ENCODE peak calls at places on chromosomes 12 and 14, in nine cellular contexts. P is naive thymus-derived CD4-positive, alpha-beta T cell; F is GM23248; L is heart right ventricle; Z is HL-60; S is upper lobe of left lung; U is upper lobe of right lung; G is brain microvascular endothelial cell; E is dorsolateral prefrontal cortex. Y is an unnamed sample. For H3K27me3, the result is how much of the 10 kb centered on the place peaks cover.

GRCh38 chr12:89556976-89557375 is 31.1 kb upstream of the POC1B start:
- DNase-seq in G (no peak), U (no peak), S (no peak), E (no peak), F (no peak), Z (no peak), L (no peak), P (no peak), Y (no peak)

GRCh38 chr14:38201137-38201828 is 6.4 kb upstream of the SSTR1 start:
- DNase-seq in Z (no peak), E (no peak), S (no peak), P (no peak), G (no peak), F (peak), L (no peak), U (no peak), Y (no peak)

GRCh38 chr12:118334939-118335567 is 37.7 kb downstream of the TAOK3 start:
- DNase-seq in P (no peak), G (no peak), Z (peak), L (no peak), F (no peak), E (no peak), U (peak), S (peak), Y (no peak)

GRCh38 chr14:69716483-69717187 is 50.3 kb upstream of the SRSF5 start:
- DNase-seq in U (no peak), L (no peak), E (no peak), Z (peak), G (peak), P (no peak), F (peak), S (peak), Y (peak)

GRCh38 chr14:50000215-50001145 is 107.6 kb downstream of the ARF6 start:
- DNase-seq in F (peak), L (peak), G (peak), U (peak), E (no peak), P (peak), S (peak), Z (no peak), Y (peak)

GRCh38 chr14:103043257-103043893 is 14.0 kb downstream of the CDC42BPB start:
- DNase-seq in L (no peak), P (no peak), F (no peak), U (no peak), E (no peak), Z (no peak), G (no peak), S (no peak), Y (no peak)

GRCh38 chr14:60317609-60318008 is 68.6 kb downstream of the PPM1A start:
- DNase-seq in S (no peak), L (no peak), P (no peak), F (no peak), U (no peak), G (no peak), Z (no peak), E (no peak), Y (no peak)

GRCh38 chr14:68337279-68337678 is 455.6 kb downstream of the ZFP36L1 start:
- DNase-seq in S (no peak), U (no peak), G (no peak), F (no peak), E (no peak), P (no peak), L (no peak), Z (no peak), Y (no peak)

GRCh38 chr14:103382375-103382774 is 2.8 kb upstream of the MARK3 start:
- DNase-seq in G (peak), U (no peak), Z (peak), S (peak), P (no peak), L (no peak), E (no peak), F (peak), Y (no peak)

GRCh38 chr14:95413289-95414215 is 93.8 kb upstream of the CLMN start:
- DNase-seq in P (no peak), L (no peak), S (no peak), G (no peak), E (no peak), U (no peak), Z (no peak), F (peak), Y (no peak)

GRCh38 chr12:14928946-14929345 is 9.4 kb downstream of the ERP27 start:
- DNase-seq in L (no peak), F (no peak), P (no peak), Z (no peak), U (no peak), E (no peak), S (peak), G (no peak), Y (no peak)

GRCh38 chr12:60487284-60487683 is 891.5 kb downstream of the SLC16A7 start:
- DNase-seq in E (no peak), L (no peak), Z (no peak), S (no peak), U (no peak), P (no peak), F (no peak), G (no peak), Y (no peak)

GRCh38 chr12:91432079-91432478 is 249.5 kb upstream of the DCN start:
- DNase-seq in G (peak), Z (no peak), U (no peak), P (no peak), L (no peak), F (no peak), S (no peak), E (no peak), Y (no peak)

GRCh38 chr12:24364921-24365320 is 415.5 kb upstream of the SOX5 start:
- DNase-seq in P (no peak), G (no peak), Z (no peak), S (no peak), L (no peak), E (no peak), U (no peak), F (no peak), Y (no peak)

GRCh38 chr12:49346659-49347306 is at the start of gene DNAJC22:
- DNase-seq in Z (no peak), U (peak), F (peak), L (no peak), P (no peak), G (no peak), E (no peak), S (peak), Y (no peak)

GRCh38 chr12:49345840-49346658 is 639 bp upstream of the DNAJC22 start:
- DNase-seq in Z (no peak), E (no peak), U (peak), S (peak), F (peak), L (no peak), P (no peak), G (no peak), Y (no peak)

GRCh38 chr12:49349266-49349665 is 2.6 kb downstream of the DNAJC22 start:
- DNase-seq in Z (no peak), E (no peak), G (no peak), P (no peak), U (peak), L (no peak), F (no peak), S (peak), Y (no peak)

GRCh38 chr12:49347307-49348237 is 884 bp downstream of the DNAJC22 start:
- DNase-seq in F (peak), P (peak), E (peak), L (peak), U (peak), S (peak), Z (no peak), G (peak), Y (peak)

DNA sequence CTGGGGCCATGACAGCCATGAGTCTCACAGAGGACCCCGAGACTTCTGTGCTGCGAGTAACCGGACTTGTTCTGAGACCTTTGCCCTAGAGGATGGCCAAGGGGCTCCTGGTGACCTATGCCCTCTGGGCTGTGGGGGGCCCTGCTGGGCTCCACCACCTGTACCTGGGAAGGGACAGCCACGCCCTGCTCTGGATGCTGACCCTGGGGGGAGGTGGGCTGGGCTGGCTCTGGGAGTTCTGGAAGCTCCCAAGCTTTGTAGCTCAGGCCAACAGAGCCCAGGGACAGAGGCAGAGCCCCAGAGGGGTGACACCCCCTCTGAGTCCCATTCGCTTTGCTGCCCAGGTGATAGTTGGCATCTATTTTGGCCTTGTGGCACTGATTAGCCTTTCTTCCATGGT is 2.1 kb downstream of the DNAJC22 start:
- DNase-seq in P (no peak), G (no peak), U (peak), L (no peak), E (no peak), Z (no peak), F (no peak), S (peak), Y (no peak)
- H3K4me3 ChIP-seq in P (no peak), G (no peak), U (no peak), L (no peak), E (no peak), Z (no peak), F (no peak), S (no peak), Y (no peak)

DNA sequence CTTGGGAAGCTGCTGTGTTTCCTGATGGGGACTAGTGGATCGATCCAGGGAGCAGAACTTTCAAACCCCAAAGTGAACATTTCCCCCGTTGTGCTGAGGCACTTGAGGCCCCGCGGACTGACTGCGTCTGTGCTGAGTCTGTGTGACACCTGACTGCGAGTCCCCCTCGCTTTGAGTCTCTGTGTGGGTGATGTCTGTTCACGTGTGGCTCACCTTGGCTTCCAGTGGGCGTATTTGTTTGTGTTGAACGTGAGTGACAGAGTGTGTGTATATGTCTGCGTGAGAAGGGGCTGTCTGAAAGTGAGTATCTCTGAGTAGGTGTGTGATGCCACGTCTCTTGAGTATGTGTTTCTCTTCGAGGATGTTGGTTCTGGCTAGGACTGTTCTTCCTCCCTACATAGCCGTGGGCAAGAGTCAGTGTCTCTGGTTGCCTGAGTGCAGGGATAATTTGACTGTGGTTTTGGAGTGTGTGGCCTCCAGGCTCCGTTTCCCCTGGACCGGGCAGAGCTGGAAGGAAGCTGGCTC is 1.3 kb downstream of the TEAD4 start:
- DNase-seq in G (peak), P (no peak), E (no peak), L (no peak), F (peak), U (no peak), Z (no peak), S (no peak), Y (peak)
- H3K27me3 ChIP-seq in G (under half), P (under half), E (under half), L (under half), F (under half), U (under half), Z (under half), S (under half), Y (under half)

DNA sequence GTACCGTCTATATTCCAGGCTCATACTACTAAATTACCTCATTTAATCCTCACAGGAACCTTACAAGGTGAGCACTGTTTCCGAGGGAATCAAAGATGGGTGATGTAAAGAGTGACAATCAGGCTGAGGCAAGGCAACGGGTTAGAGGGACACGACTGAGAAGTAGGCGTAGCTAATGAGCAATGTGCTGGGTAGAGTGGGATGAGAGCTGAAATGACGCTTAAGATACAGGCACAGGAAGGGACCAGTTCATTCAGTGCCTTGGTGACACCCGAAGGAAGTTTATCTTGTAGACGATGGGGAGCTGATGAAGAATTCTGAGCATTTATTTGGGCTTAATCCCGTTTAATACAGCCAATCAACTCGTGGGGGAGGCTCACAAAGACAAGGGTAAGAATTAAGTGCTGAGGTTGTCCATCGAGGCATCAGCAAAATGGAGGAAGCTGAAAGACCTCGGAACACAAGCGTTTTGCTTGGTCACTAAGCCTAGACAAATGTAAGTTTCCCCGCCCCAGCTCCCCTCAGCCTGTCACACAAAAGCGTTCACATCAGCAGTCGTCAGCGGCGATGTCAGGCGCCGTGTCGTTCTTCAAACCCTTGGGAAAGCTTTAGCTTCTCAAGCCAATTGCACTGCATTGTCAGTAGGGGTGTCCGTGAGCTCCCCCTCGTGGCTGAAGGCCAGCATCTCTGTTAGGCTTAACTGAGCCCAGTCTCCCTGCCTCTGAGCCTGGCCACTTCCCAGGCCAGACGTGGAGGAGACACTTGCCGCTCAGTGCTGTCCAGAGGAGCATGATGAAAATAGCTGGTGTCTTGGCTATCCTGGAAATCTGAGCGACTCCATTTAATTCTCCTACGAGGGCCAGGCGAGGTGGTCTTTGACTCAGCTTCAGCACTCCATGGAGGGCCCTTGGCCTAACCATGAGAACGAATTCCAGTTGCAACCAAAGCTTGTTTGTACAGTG is 288.5 kb upstream of the G2E3 start:
- DNase-seq in E (peak), U (peak), F (peak), Z (peak), P (peak), S (peak), G (peak), L (peak), Y (peak)
- H3K4me3 ChIP-seq in E (peak), U (no peak), F (peak), Z (no peak), P (no peak), S (no peak), G (peak), L (peak), Y (no peak)

GRCh38 chr12:33438890-33439586 is 581 bp downstream of the SYT10 start:
- DNase-seq in U (peak), Z (no peak), S (no peak), G (no peak), L (no peak), P (no peak), E (no peak), F (peak), Y (peak)

GRCh38 chr12:33438025-33438772 is 1.4 kb downstream of the SYT10 start:
- DNase-seq in E (no peak), Z (no peak), U (no peak), L (no peak), S (no peak), P (no peak), G (no peak), F (no peak), Y (no peak)

GRCh38 chr12:33437598-33437997 is 2.0 kb downstream of the SYT10 start:
- DNase-seq in S (no peak), U (no peak), P (no peak), L (no peak), F (no peak), G (no peak), Z (no peak), E (no peak), Y (no peak)

GRCh38 chr12:33440477-33440876 is 858 bp upstream of the SYT10 start:
- DNase-seq in E (no peak), U (no peak), F (no peak), S (no peak), Z (no peak), L (no peak), P (no peak), G (no peak), Y (no peak)

DNA sequence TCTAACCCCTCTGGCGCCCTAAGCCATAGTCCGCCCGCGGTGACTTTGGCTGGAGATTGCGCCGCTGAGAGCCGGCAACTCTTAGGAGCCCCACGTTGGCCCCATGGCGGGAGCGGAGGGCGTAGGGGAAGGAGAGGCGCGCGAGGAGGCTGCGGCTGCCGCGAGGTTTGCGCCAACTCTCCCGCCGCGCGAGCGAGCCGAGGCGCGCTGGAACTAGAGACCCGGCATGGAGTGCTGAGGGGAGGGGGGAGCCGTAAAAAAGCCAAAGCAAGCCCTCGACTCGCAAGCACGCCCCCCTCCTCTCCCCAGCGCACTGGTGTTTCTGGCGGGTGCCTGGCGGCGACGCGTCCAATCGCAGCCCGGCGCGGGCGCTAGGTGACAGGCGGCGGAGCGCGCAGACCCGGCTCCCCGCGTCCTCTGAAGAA is at the start of gene SYT10:
- DNase-seq in U (peak), P (no peak), L (no peak), F (peak), E (no peak), G (no peak), Z (no peak), S (no peak), Y (peak)
- H3K27me3 ChIP-seq in U (under half), P (under half), L (half or more), F (under half), E (under half), G (under half), Z (under half), S (under half), Y (under half)

Y was measured in MG63.